ENCODE peak calls at places on chromosomes 6 and 20, in ten cellular contexts. H is nephron progenitor cell; R is transverse colon; W is NCI-H2171; Y is D341Med; P is activated naive CD8-positive, alpha-beta T cell treated with anti-CD3 and anti-CD28 coated beads for 36 hours; X is effector CD4-positive, alpha-beta T cell; K is activated gamma-delta T cell treated with Interleukin-2 at 50 U/mL for 16 hours; A is mucosa of descending colon; E is DMS153. T is an unnamed sample.

GRCh38 chr20:58707770-58708169 is 15.2 kb downstream of the NPEPL1 start:
- DNase-seq in H (no peak), K (no peak), E (no peak), Y (no peak), W (no peak), P (no peak), A (no peak), R (no peak), X (no peak), T (no peak)

GRCh38 chr6:28980137-28980796 is 24.8 kb downstream of the ZNF311 start:
- DNase-seq in K (no peak), X (no peak), H (no peak), P (no peak), W (no peak), Y (no peak), R (no peak), A (no peak), E (no peak), T (no peak)

GRCh38 chr6:10418862-10419748 is 4.2 kb upstream of the TFAP2A start:
- DNase-seq in A (peak), H (peak), P (no peak), Y (peak), W (no peak), K (no peak), X (no peak), R (no peak), E (peak), T (no peak)

GRCh38 chr20:63025534-63026331 is 19.0 kb upstream of the BHLHE23 start:
- DNase-seq in K (no peak), A (peak), P (no peak), E (peak), R (no peak), Y (no peak), H (no peak), W (no peak), X (no peak), T (no peak)

GRCh38 chr6:81950877-81951276 is 198.4 kb upstream of the TENT5A start:
- DNase-seq in X (no peak), W (no peak), P (no peak), H (no peak), R (no peak), A (no peak), E (no peak), K (no peak), Y (no peak), T (no peak)

GRCh38 chr6:75024796-75025195 is 181.1 kb downstream of the COL12A1 start:
- DNase-seq in A (no peak), K (no peak), H (no peak), W (no peak), P (no peak), E (no peak), X (no peak), Y (no peak), R (no peak), T (no peak)

GRCh38 chr6:165834613-165835259 is 171.7 kb upstream of the PDE10A start:
- DNase-seq in Y (no peak), H (no peak), P (no peak), W (no peak), A (peak), E (peak), K (no peak), X (no peak), R (peak), T (no peak)

GRCh38 chr6:80132942-80133517 is 26.6 kb downstream of the BCKDHB start:
- DNase-seq in A (no peak), K (no peak), W (peak), R (peak), X (no peak), E (peak), P (no peak), H (peak), Y (peak), T (no peak)

GRCh38 chr6:20092071-20092566 is 120.2 kb downstream of the MBOAT1 start:
- DNase-seq in P (no peak), K (no peak), Y (peak), X (no peak), W (no peak), E (peak), R (no peak), A (no peak), H (peak), T (peak)

GRCh38 chr20:44800398-44801046 is 9.8 kb downstream of the RIMS4 start:
- DNase-seq in K (no peak), A (no peak), E (no peak), W (no peak), H (peak), R (no peak), X (no peak), Y (peak), P (no peak), T (no peak)

GRCh38 chr20:63087236-63087871 is 80.6 kb upstream of the BHLHE23 start:
- DNase-seq in E (no peak), K (peak), R (peak), Y (peak), H (peak), W (no peak), P (no peak), X (no peak), A (peak), T (no peak)

T was measured in KG1.